ENCODE peak calls at places on chromosomes 13 and 19, in ten cellular contexts. E is endothelial cell; D is testis; C is glutamatergic neuron; G is foreskin keratinocyte; H is suprapubic skin; N is IMR-90; F is psoas muscle; W is GM13976; B is CD4-positive, alpha-beta T cell. K is an unnamed sample.

GRCh38 chr13:100510208-100510997 is 78.2 kb downstream of the GGACT start:
- DNase-seq in W (no peak), H (no peak), B (no peak), F (no peak), E (no peak), C (peak), G (no peak), D (no peak), N (no peak), K (no peak)

GRCh38 chr13:84896128-84896527 is 903.1 kb downstream of the SLITRK6 start:
- DNase-seq in E (peak), N (peak), H (no peak), C (peak), F (no peak), W (peak), G (peak), D (peak), B (no peak), K (peak)

GRCh38 chr13:51194942-51195341 is 27.3 kb upstream of the FAM124A start:
- DNase-seq in B (no peak), G (no peak), H (no peak), C (no peak), D (no peak), F (no peak), E (no peak), N (no peak), W (no peak), K (no peak)

GRCh38 chr13:47146136-47146535 is 249.3 kb upstream of the HTR2A start:
- DNase-seq in W (no peak), H (no peak), D (no peak), E (no peak), C (no peak), G (peak), N (peak), F (no peak), B (no peak), K (no peak)

GRCh38 chr19:15672580-15673175 is at the start of gene CYP4F12:
- DNase-seq in N (no peak), D (peak), C (no peak), W (no peak), B (no peak), F (peak), G (peak), H (peak), E (no peak), K (no peak)

GRCh38 chr13:22738357-22738756 is 442.4 kb upstream of the SGCG start:
- DNase-seq in W (no peak), H (no peak), E (no peak), F (no peak), D (no peak), G (no peak), C (no peak), B (no peak), N (no peak), K (no peak)

GRCh38 chr13:32147193-32147592 is 115.6 kb downstream of the FRY start:
- DNase-seq in E (no peak), W (no peak), B (no peak), H (no peak), F (no peak), G (no peak), C (no peak), D (no peak), N (no peak), K (no peak)

GRCh38 chr13:112320303-112320702 is 55.9 kb upstream of the SPACA7 start:
- DNase-seq in B (no peak), N (no peak), W (no peak), E (no peak), G (no peak), F (no peak), H (no peak), D (no peak), C (no peak), K (no peak)

GRCh38 chr19:58089846-58090245 is 8.2 kb downstream of the ZSCAN18 start:
- DNase-seq in H (no peak), C (no peak), F (no peak), W (no peak), B (no peak), N (no peak), E (no peak), D (no peak), G (no peak), K (no peak)

GRCh38 chr13:46668302-46668720 is 115.3 kb downstream of the LRCH1 start:
- DNase-seq in D (peak), F (peak), B (no peak), G (no peak), C (no peak), W (no peak), N (peak), H (no peak), E (peak), K (no peak)

GRCh38 chr19:58570770-58571574 is 2.2 kb downstream of the MZF1 start:
- DNase-seq in E (no peak), C (no peak), N (no peak), D (no peak), W (no peak), B (peak), G (no peak), H (peak), F (peak), K (no peak)

GRCh38 chr19:8811315-8812172 is 20.6 kb downstream of the ZNF558 start:
- DNase-seq in E (no peak), W (no peak), F (no peak), G (peak), N (peak), C (no peak), B (no peak), H (no peak), D (no peak), K (no peak)

GRCh38 chr19:29292146-29292545 is 79.2 kb upstream of the UQCRFS1 start:
- DNase-seq in B (no peak), C (no peak), E (no peak), W (no peak), N (no peak), G (no peak), F (no peak), H (peak), D (no peak), K (no peak)

GRCh38 chr13:29081036-29081435 is 260.9 kb downstream of the MTUS2 start:
- DNase-seq in C (no peak), E (no peak), N (no peak), W (peak), H (no peak), F (no peak), B (no peak), D (no peak), G (no peak), K (peak)

GRCh38 chr19:38731654-38732301 is 12.5 kb downstream of the CAPN12 start:
- DNase-seq in F (no peak), C (peak), N (no peak), E (no peak), W (no peak), H (peak), G (no peak), B (no peak), D (no peak), K (no peak)

GRCh38 chr19:35031072-35031881 is 1.0 kb downstream of the SCN1B start:
- DNase-seq in G (no peak), E (no peak), N (peak), B (no peak), D (no peak), W (no peak), F (peak), C (peak), H (no peak), K (no peak)

GRCh38 chr19:33805840-33806433 is 9.3 kb downstream of the KCTD15 start:
- DNase-seq in G (no peak), F (no peak), W (no peak), B (no peak), E (no peak), N (no peak), D (no peak), H (no peak), C (no peak), K (no peak)

GRCh38 chr19:56712609-56713008 is 41.1 kb upstream of the ZNF835 start:
- DNase-seq in D (peak), E (no peak), N (no peak), H (no peak), G (no peak), F (no peak), W (no peak), B (no peak), C (no peak), K (no peak)

GRCh38 chr19:35585844-35586243 is at the start of gene PMIS2:
- DNase-seq in D (peak), E (no peak), G (no peak), H (no peak), C (no peak), W (no peak), B (no peak), F (no peak), N (no peak), K (no peak)

GRCh38 chr19:42965204-42965603 is 28.2 kb upstream of the PSG7 start:
- DNase-seq in E (no peak), N (peak), F (no peak), G (peak), D (no peak), B (no peak), H (no peak), W (no peak), C (no peak), K (no peak)

GRCh38 chr13:36606060-36606459 is 67.8 kb upstream of the SERTM1 start:
- DNase-seq in G (no peak), C (no peak), E (no peak), D (no peak), F (no peak), N (no peak), H (no peak), B (no peak), W (no peak), K (no peak)

GRCh38 chr13:74052402-74052928 is 81.7 kb downstream of the KLF12 start:
- DNase-seq in C (no peak), E (no peak), W (no peak), G (no peak), H (no peak), N (no peak), B (no peak), D (no peak), F (peak), K (no peak)

GRCh38 chr13:97327521-97328221 is 105.5 kb downstream of the MBNL2 start:
- DNase-seq in H (no peak), N (peak), E (no peak), G (peak), F (no peak), C (no peak), W (no peak), D (no peak), B (no peak), K (no peak)

GRCh38 chr19:45608948-45609347 is 6.9 kb upstream of the GPR4 start:
- DNase-seq in W (no peak), N (no peak), E (no peak), G (no peak), H (no peak), F (no peak), C (no peak), D (no peak), B (no peak), K (no peak)

GRCh38 chr13:51557875-51558604 is 26.2 kb upstream of the WDFY2 start:
- DNase-seq in F (no peak), H (no peak), C (no peak), B (no peak), N (peak), G (peak), W (no peak), E (no peak), D (no peak), K (no peak)

GRCh38 chr19:18483119-18483518 is 38.8 kb downstream of the ELL start:
- DNase-seq in D (no peak), C (no peak), F (no peak), E (no peak), G (no peak), W (no peak), B (no peak), N (no peak), H (no peak), K (no peak)

GRCh38 chr19:54432144-54432738 is 16.8 kb upstream of the LENG8 start:
- DNase-seq in C (no peak), E (no peak), F (no peak), G (peak), N (no peak), B (no peak), W (no peak), D (no peak), H (no peak), K (no peak)

GRCh38 chr13:42355118-42355840 is 83.3 kb downstream of the AKAP11 start:
- DNase-seq in B (peak), E (no peak), H (no peak), N (no peak), F (no peak), D (no peak), C (no peak), G (no peak), W (peak), K (peak)

GRCh38 chr13:111486331-111486730 is 165.9 kb downstream of the TEX29 start:
- DNase-seq in D (peak), H (peak), B (no peak), E (no peak), N (no peak), F (no peak), C (no peak), W (no peak), G (no peak), K (no peak)

GRCh38 chr19:45496349-45496953 is 396 bp downstream of the RTN2 start:
- DNase-seq in N (no peak), B (peak), H (no peak), W (peak), E (peak), C (peak), D (no peak), F (peak), G (no peak), K (peak)

GRCh38 chr13:45833663-45834062 is 17.9 kb downstream of the SIAH3 start:
- DNase-seq in G (peak), B (no peak), W (no peak), E (no peak), H (no peak), C (no peak), F (peak), N (peak), D (no peak), K (no peak)

GRCh38 chr19:10761443-10762242 is 43.8 kb downstream of the DNM2 start:
- DNase-seq in N (no peak), E (no peak), C (no peak), W (no peak), G (no peak), D (peak), B (no peak), F (no peak), H (no peak), K (no peak)

GRCh38 chr13:49241296-49241695 is 6.4 kb upstream of the CDADC1 start:
- DNase-seq in B (no peak), C (no peak), H (no peak), F (no peak), W (no peak), E (no peak), G (no peak), N (no peak), D (no peak), K (no peak)

GRCh38 chr13:44822291-44822690 is 167.0 kb downstream of the NUFIP1 start:
- DNase-seq in W (no peak), B (no peak), E (no peak), D (no peak), C (no peak), N (no peak), F (no peak), H (no peak), G (no peak), K (no peak)

GRCh38 chr19:296476-297225 is 5.4 kb upstream of the PLPP2 start:
- DNase-seq in W (no peak), F (no peak), G (no peak), C (no peak), D (no peak), B (no peak), H (no peak), E (no peak), N (no peak), K (no peak)

DNA sequence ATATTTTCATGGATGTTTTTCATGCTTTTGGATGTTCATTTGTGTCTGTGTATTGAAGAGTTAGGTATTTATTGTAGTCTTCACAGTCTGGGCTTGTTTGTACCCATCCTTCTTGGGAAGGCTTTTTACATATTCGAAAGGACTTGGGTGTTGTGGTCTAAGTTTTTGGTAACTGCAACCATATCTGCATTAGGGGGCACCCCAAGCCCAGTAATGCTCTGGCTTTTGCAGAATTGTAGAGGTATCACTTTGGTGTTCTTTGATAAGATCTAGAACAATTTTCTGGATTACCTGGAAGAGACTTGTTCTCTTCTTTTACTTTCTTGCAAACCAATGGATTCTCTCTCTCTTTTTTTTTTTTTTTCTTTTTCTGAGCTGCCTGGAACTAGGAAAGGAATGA is 581.3 kb downstream of the DACH1 start:
- DNase-seq in C (no peak), B (no peak), D (no peak), F (no peak), N (no peak), H (no peak), W (no peak), E (no peak), G (no peak), K (no peak)
- TF ChIP-seq CTCF in C (no peak), B (no peak), D (no peak), F (no peak), N (no peak), H (no peak), W (no peak), E (no peak), G (no peak), K (peak)

DNA sequence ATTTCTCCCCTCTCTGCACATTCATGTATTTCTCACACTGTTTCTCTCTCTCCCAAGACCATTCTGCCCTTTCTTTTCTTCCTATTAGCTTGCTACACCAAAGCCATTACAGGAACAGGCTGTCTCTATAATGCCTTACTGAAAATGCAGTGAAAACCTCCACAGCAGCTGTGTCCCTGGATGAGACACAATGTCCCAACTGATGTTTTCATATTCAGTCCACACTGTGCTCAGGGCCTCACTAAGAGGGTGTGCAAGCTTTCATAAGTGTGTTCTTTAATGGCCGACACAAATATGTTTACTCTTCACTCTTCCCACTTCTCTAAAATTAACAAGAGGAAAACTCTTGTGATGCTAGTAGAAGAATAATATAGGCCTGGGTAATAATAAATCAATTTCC is 163.4 kb downstream of the KCTD12 start:
- DNase-seq in C (no peak), D (no peak), N (no peak), E (no peak), G (no peak), H (no peak), W (no peak), F (no peak), B (no peak), K (no peak)
- TF ChIP-seq CTCF in C (no peak), D (no peak), N (no peak), E (no peak), G (no peak), H (no peak), W (no peak), F (no peak), B (no peak), K (no peak)

GRCh38 chr13:26743971-26744370 is 16.6 kb downstream of the GPR12 start:
- DNase-seq in E (no peak), G (no peak), D (no peak), N (no peak), F (no peak), B (no peak), C (no peak), H (no peak), W (no peak), K (no peak)
- TF ChIP-seq CTCF in E (no peak), G (no peak), D (no peak), N (no peak), F (no peak), B (no peak), C (no peak), H (no peak), W (no peak), K (no peak)

DNA sequence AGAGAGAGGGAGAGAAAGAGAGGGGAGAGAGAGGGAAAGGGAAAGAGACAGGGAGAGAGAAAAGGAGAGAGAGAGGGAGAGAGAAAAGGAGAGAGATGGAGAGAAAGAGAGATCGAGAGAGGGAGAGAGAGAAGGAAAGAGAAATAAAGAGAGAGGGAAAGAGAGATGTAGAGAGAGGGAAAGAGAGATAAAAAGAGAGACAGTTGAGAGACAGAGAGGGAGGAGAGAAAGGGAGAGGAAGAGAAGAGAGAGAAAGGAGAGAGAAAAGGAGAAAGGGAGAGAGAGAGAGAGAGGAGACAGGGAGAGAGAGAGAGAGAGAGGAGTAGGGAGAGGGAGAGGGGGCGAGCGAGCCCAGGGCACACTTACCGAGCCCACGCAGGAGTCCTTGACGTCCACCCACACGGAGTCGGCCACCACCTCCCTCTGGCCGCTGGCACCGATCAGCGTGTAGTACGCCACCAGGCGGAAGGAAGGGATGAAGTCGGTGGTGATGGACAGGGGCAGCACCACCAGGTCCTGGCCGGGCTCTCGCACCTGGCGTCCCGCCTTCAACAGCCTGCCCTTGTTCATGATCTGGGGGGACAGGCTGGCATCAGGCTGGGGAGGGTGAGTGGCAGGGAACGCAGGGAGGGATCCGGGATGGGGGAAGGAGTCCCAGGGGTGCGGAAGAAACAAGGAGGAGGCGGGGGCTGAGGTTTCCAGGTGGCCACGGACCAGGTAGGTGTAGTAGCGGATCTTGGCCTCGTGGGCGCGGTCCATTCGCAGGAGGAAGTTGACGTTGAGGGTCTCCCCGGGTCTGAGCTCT is 10.0 kb downstream of the C3 start:
- DNase-seq in F (no peak), D (no peak), W (peak), N (no peak), G (no peak), B (no peak), H (no peak), C (no peak), E (no peak), K (no peak)
- TF ChIP-seq CTCF in F (no peak), D (no peak), W (no peak), N (no peak), G (peak), B (no peak), H (no peak), C (no peak), E (no peak), K (peak)

GRCh38 chr13:93922063-93922462 is 557.4 kb downstream of the DCT start:
- DNase-seq in B (no peak), G (no peak), F (no peak), N (no peak), H (no peak), W (no peak), D (no peak), E (no peak), C (no peak), K (no peak)
- TF ChIP-seq CTCF in B (no peak), G (no peak), F (no peak), N (no peak), H (no peak), W (no peak), D (no peak), E (no peak), C (no peak), K (no peak)

GRCh38 chr19:31349160-31349881 is at the start of gene TSHZ3:
- DNase-seq in H (no peak), B (no peak), N (peak), G (peak), D (peak), W (no peak), F (peak), C (peak), E (peak), K (no peak)
- TF ChIP-seq CTCF in H (no peak), B (no peak), N (no peak), G (no peak), D (no peak), W (no peak), F (no peak), C (no peak), E (no peak), K (no peak)

GRCh38 chr13:106477303-106477702 is 58.2 kb downstream of the EFNB2 start:
- DNase-seq in D (no peak), G (no peak), H (no peak), B (no peak), N (no peak), W (no peak), E (no peak), F (no peak), C (no peak), K (no peak)
- TF ChIP-seq CTCF in D (no peak), G (no peak), H (no peak), B (no peak), N (no peak), W (no peak), E (no peak), F (no peak), C (no peak), K (no peak)

GRCh38 chr13:24985102-24985501 is 110.8 kb upstream of the PABPC3 start:
- DNase-seq in D (no peak), B (no peak), N (no peak), C (no peak), E (no peak), W (no peak), F (no peak), H (no peak), G (no peak), K (no peak)
- TF ChIP-seq CTCF in D (no peak), B (no peak), N (no peak), C (no peak), E (no peak), W (no peak), F (no peak), H (no peak), G (peak), K (no peak)

GRCh38 chr19:52590728-52591127 is 20.6 kb downstream of the ZNF701 start:
- DNase-seq in B (no peak), N (no peak), W (no peak), H (no peak), C (no peak), E (no peak), F (no peak), D (no peak), G (no peak), K (no peak)
- TF ChIP-seq CTCF in B (no peak), N (no peak), W (no peak), H (no peak), C (no peak), E (no peak), F (no peak), D (no peak), G (peak), K (no peak)

K was measured in GM10248.